ENCODE peak calls at places on chromosomes 11 and 22, in nine cellular contexts. N is ovary, V is stomach, K is H1, Q is A549, D is suprapubic skin, J is transverse colon, E is SK-N-SH, S is sigmoid colon. P is an unnamed sample.

GRCh38 chr22:30890689-30891442 is 77.7 kb downstream of the MORC2 start:
- DNase-seq in N (peak), V (peak), K (peak), Q (peak), D (peak), J (peak), E (peak), S (peak), P (no peak)

GRCh38 chr11:12180257-12181205 is 70.1 kb downstream of the MICAL2 start:
- DNase-seq in N (no peak), V (no peak), K (no peak), Q (no peak), D (no peak), J (no peak), E (no peak), S (no peak), P (no peak)

GRCh38 chr11:94183886-94184264 is 55.2 kb downstream of the PANX1 start:
- DNase-seq in N (peak), V (peak), K (peak), Q (peak), D (no peak), J (peak), E (peak), S (peak), P (peak)

GRCh38 chr11:47714554-47715081 is 551 bp downstream of the AGBL2 start:
- DNase-seq in N (peak), V (no peak), K (no peak), Q (peak), D (no peak), J (peak), E (no peak), S (peak), P (peak)

GRCh38 chr11:110431212-110432073 is 1.7 kb downstream of the FDX1 start:
- DNase-seq in N (no peak), V (no peak), K (no peak), Q (no peak), D (no peak), J (no peak), E (peak), S (no peak), P (no peak)

GRCh38 chr11:99371257-99371656 is 350.5 kb downstream of the CNTN5 start:
- DNase-seq in N (no peak), V (no peak), K (no peak), Q (no peak), D (no peak), J (no peak), E (no peak), S (no peak), P (no peak)

GRCh38 chr11:126147268-126148111 is 64.0 kb downstream of the RPUSD4 start:
- DNase-seq in N (peak), V (no peak), K (no peak), Q (peak), D (no peak), J (no peak), E (no peak), S (peak), P (no peak)

GRCh38 chr11:31810779-31811647 is at the start of gene PAX6:
- DNase-seq in N (no peak), V (no peak), K (peak), Q (peak), D (no peak), J (peak), E (peak), S (peak), P (no peak)

GRCh38 chr11:60905551-60906113 is 753 bp downstream of the PRPF19 start:
- DNase-seq in N (no peak), V (no peak), K (no peak), Q (no peak), D (no peak), J (no peak), E (peak), S (peak), P (no peak)

GRCh38 chr11:12052676-12053605 is 44.5 kb upstream of the DKK3 start:
- DNase-seq in N (no peak), V (no peak), K (no peak), Q (peak), D (no peak), J (no peak), E (no peak), S (peak), P (no peak)

GRCh38 chr22:21666786-21667185 is 974 bp downstream of the PPIL2 start:
- DNase-seq in N (no peak), V (no peak), K (no peak), Q (no peak), D (no peak), J (no peak), E (no peak), S (no peak), P (no peak)

GRCh38 chr11:25910090-25910489 is 421.8 kb upstream of the ANO3 start:
- DNase-seq in N (no peak), V (no peak), K (no peak), Q (no peak), D (no peak), J (no peak), E (no peak), S (no peak), P (no peak)

GRCh38 chr11:35376613-35377012 is 42.7 kb downstream of the SLC1A2 start:
- DNase-seq in N (no peak), V (no peak), K (no peak), Q (no peak), D (no peak), J (no peak), E (peak), S (no peak), P (no peak)

GRCh38 chr11:11842426-11843008 is 745 bp downstream of the USP47 start:
- DNase-seq in N (no peak), V (peak), K (no peak), Q (peak), D (no peak), J (peak), E (peak), S (peak), P (no peak)

GRCh38 chr22:49598338-49598737 is 229.3 kb downstream of the BRD1 start:
- DNase-seq in N (no peak), V (no peak), K (no peak), Q (no peak), D (no peak), J (peak), E (no peak), S (peak), P (no peak)

GRCh38 chr11:108985611-108986279 is 320.9 kb downstream of the DDX10 start:
- DNase-seq in N (no peak), V (no peak), K (no peak), Q (no peak), D (no peak), J (no peak), E (no peak), S (no peak), P (no peak)

GRCh38 chr11:103055174-103055890 is 36.6 kb downstream of the DCUN1D5 start:
- DNase-seq in N (no peak), V (no peak), K (no peak), Q (peak), D (no peak), J (no peak), E (peak), S (no peak), P (no peak)

GRCh38 chr11:65585396-65586246 is 9.8 kb downstream of the EHBP1L1 start:
- DNase-seq in N (no peak), V (no peak), K (no peak), Q (no peak), D (no peak), J (no peak), E (peak), S (no peak), P (no peak)

GRCh38 chr11:111066861-111067260 is 178.7 kb upstream of the POU2AF2 start:
- DNase-seq in N (no peak), V (no peak), K (no peak), Q (no peak), D (no peak), J (no peak), E (no peak), S (no peak), P (no peak)

DNA sequence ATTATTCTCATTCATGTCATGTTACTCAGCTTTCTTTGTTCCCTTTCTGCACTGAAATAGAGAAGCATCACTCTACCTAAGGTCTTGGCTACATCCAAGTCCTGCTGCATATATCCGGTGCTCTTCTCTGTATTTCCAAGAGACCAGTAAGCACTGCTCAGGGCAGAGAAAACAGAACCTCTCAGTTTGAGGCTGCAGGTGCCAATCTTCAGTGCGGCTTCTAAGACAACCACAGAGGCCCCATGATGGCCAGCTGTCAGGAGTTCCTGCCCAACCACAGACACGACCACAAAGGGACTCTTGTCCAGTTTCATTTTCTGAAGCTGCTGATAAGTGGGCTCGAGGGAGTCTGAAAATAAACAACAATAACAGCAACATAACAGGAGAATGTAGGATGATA is 378.4 kb upstream of the PITPNB start:
- DNase-seq in N (no peak), V (no peak), K (no peak), Q (no peak), D (no peak), J (peak), E (no peak), S (no peak), P (no peak)
- TF ChIP-seq EP300 in N (no peak), V (no peak), K (no peak), Q (no peak), D (no peak), J (no peak), E (no peak), S (no peak), P (no peak)

GRCh38 chr11:3615998-3616397 is 25.8 kb downstream of the ART5 start:
- DNase-seq in N (no peak), V (no peak), K (no peak), Q (no peak), D (peak), J (no peak), E (no peak), S (peak), P (no peak)

GRCh38 chr11:3611976-3612678 is 29.7 kb downstream of the ART5 start:
- DNase-seq in N (no peak), V (no peak), K (no peak), Q (no peak), D (no peak), J (no peak), E (no peak), S (no peak), P (no peak)

GRCh38 chr11:3616721-3617460 is 24.9 kb downstream of the ART5 start:
- DNase-seq in N (peak), V (no peak), K (no peak), Q (no peak), D (peak), J (no peak), E (no peak), S (peak), P (no peak)

GRCh38 chr11:3614742-3615171 is 27.0 kb downstream of the ART5 start:
- DNase-seq in N (no peak), V (no peak), K (no peak), Q (no peak), D (peak), J (peak), E (no peak), S (no peak), P (no peak)

GRCh38 chr11:3613998-3614741 is 27.6 kb downstream of the ART5 start:
- DNase-seq in N (no peak), V (no peak), K (no peak), Q (no peak), D (no peak), J (no peak), E (no peak), S (no peak), P (no peak)
- TF ChIP-seq EP300 in N (no peak), V (no peak), K (no peak), Q (no peak), D (no peak), J (no peak), E (no peak), S (no peak), P (no peak)

GRCh38 chr11:30566482-30566881 is 19.7 kb downstream of the MPPED2 start:
- DNase-seq in N (no peak), V (no peak), K (no peak), Q (no peak), D (no peak), J (no peak), E (no peak), S (no peak), P (no peak)
- TF ChIP-seq EP300 in N (no peak), V (no peak), K (no peak), Q (no peak), D (no peak), J (no peak), E (no peak), S (no peak), P (no peak)

GRCh38 chr11:123174196-123175183 is 20.6 kb downstream of the CLMP start:
- DNase-seq in N (no peak), V (peak), K (no peak), Q (peak), D (no peak), J (peak), E (no peak), S (peak), P (peak)
- TF ChIP-seq EP300 in N (peak), V (no peak), K (no peak), Q (peak), D (no peak), J (no peak), E (peak), S (no peak), P (peak)

DNA sequence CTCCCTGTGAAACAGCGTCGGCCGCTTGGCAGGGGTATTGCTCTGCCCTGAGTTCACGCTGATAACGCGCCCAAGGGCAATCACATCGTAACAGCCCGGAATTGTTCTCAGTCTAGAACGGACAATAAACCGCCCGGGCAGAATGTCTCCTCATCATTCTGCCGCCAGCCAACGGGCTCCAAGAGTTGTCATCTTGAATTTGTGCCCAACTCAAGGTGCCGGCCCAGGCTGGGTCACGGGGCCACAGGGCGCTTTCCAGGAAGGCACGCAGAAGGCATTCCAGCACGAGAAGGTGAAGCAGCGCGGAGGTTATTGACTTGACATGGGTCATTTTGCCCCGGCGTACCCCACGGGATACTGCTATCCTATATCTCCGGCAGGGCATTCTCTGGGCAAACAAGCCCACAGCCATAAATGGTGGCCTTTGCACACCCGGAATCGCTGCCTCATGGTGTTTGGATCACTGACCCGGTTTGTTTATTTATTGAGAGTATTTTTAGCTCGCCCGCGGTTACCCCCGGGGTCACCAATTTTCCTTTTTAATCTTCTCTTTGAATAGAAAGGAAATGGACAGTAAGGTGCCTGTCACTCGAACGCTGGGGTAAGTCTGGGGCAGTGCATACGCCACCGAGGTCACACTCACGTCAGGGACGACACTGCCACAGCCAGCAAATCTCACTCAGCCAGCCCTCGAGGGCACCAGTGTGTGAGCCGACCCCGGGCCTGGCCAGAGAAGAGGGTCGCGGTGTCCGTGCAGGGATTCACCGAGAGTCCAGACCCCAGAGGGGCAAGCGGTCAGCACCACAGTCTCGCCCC is 72.4 kb upstream of the FGF3 start:
- DNase-seq in N (no peak), V (peak), K (no peak), Q (no peak), D (no peak), J (peak), E (no peak), S (no peak), P (no peak)
- TF ChIP-seq EP300 in N (no peak), V (no peak), K (no peak), Q (no peak), D (no peak), J (no peak), E (no peak), S (no peak), P (no peak)

P was measured in tibial nerve.